ENCODE peak calls at places on chromosome 10, in five cellular contexts. One of them, this sample, is unnamed.

GRCh38 chr10:20624642-20625041 is 272.5 kb downstream of the NEBL start:
- DNase-seq in cardiac fibroblast: peak; percentile 17
- DNase-seq in neural progenitor cell: no peak
- DNase-seq in transverse colon: peak; percentile 13
- DNase-seq in endothelial cell: no peak
- DNase-seq in this sample: no peak

GRCh38 chr10:68880181-68880580 is 20.9 kb upstream of the DDX50 start:
- DNase-seq in cardiac fibroblast: no peak
- DNase-seq in neural progenitor cell: no peak
- DNase-seq in transverse colon: no peak
- DNase-seq in endothelial cell: no peak
- DNase-seq in this sample: no peak

GRCh38 chr10:5447611-5448071 is 35.3 kb downstream of the NET1 start:
- DNase-seq in cardiac fibroblast: no peak
- DNase-seq in neural progenitor cell: peak; percentile 33
- DNase-seq in transverse colon: no peak
- DNase-seq in endothelial cell: no peak
- DNase-seq in this sample: no peak

GRCh38 chr10:128963246-128964099 is 503.6 kb upstream of the MGMT start:
- DNase-seq in cardiac fibroblast: no peak
- DNase-seq in neural progenitor cell: no peak
- DNase-seq in transverse colon: no peak
- DNase-seq in endothelial cell: no peak
- DNase-seq in this sample: no peak

GRCh38 chr10:110802551-110803238 is 69.0 kb upstream of the PDCD4 start:
- DNase-seq in cardiac fibroblast: peak; percentile 75
- DNase-seq in neural progenitor cell: no peak
- DNase-seq in transverse colon: peak; percentile 75
- DNase-seq in endothelial cell: no peak
- DNase-seq in this sample: no peak

GRCh38 chr10:132654121-132654571 is 116.6 kb downstream of the INPP5A start:
- DNase-seq in cardiac fibroblast: no peak
- DNase-seq in neural progenitor cell: no peak
- DNase-seq in transverse colon: no peak
- DNase-seq in endothelial cell: no peak
- DNase-seq in this sample: no peak

GRCh38 chr10:60185426-60185825 is 204.2 kb downstream of the ANK3 start:
- DNase-seq in cardiac fibroblast: peak; percentile 20
- DNase-seq in neural progenitor cell: no peak
- DNase-seq in transverse colon: no peak
- DNase-seq in endothelial cell: no peak
- DNase-seq in this sample: no peak

GRCh38 chr10:13615650-13616049 is 28.9 kb downstream of the PRPF18 start:
- DNase-seq in cardiac fibroblast: no peak
- DNase-seq in neural progenitor cell: peak; percentile 48
- DNase-seq in transverse colon: no peak
- DNase-seq in endothelial cell: peak; percentile 23
- DNase-seq in this sample: no peak

GRCh38 chr10:128113026-128113425 is 13.2 kb downstream of the MKI67 start:
- DNase-seq in cardiac fibroblast: no peak
- DNase-seq in neural progenitor cell: no peak
- DNase-seq in transverse colon: no peak
- DNase-seq in endothelial cell: peak; percentile 19
- DNase-seq in this sample: no peak

GRCh38 chr10:53534428-53534827 is 761.8 kb upstream of the MBL2 start:
- DNase-seq in cardiac fibroblast: no peak
- DNase-seq in neural progenitor cell: no peak
- DNase-seq in transverse colon: no peak
- DNase-seq in endothelial cell: no peak
- DNase-seq in this sample: no peak

DNA sequence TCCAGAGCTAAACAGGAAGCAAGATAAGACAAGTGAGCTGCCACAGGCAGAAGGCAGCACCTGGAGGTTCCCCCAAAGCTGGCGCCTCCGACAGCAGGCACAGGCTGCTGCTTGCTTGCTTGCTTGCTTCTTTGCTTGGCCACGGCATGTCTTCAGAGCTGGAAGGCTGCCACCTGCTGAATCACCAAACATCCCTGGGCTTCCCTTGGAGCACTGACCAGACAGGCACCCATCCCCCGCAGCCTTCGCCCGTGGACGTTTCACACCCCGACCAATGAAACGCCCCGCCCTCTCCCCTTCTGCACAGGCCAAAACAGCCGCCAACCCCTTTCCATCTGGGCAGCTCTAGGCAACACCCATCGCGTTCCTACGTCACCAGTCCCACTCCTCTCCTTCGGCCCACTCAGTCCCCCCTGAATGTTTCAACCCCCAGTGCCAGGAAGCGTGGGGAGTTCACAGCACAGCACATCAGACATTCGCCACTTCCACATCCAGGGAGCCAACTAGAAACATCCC is 1.7 kb downstream of the SGMS1 start:
- DNase-seq in cardiac fibroblast: peak; percentile 98
- DNase-seq in neural progenitor cell: peak; percentile 66
- DNase-seq in transverse colon: peak; percentile 95
- DNase-seq in endothelial cell: peak; percentile 43
- DNase-seq in this sample: peak; percentile 87
- TF ChIP-seq CTCF in cardiac fibroblast: no peak
- TF ChIP-seq CTCF in neural progenitor cell: peak; percentile 3
- TF ChIP-seq CTCF in transverse colon: no peak
- TF ChIP-seq CTCF in endothelial cell: no peak
- TF ChIP-seq CTCF in this sample: no peak

GRCh38 chr10:78071140-78071856 is 37.6 kb downstream of the RPS24 start:
- DNase-seq in cardiac fibroblast: no peak
- DNase-seq in neural progenitor cell: no peak
- DNase-seq in transverse colon: no peak
- DNase-seq in endothelial cell: no peak
- DNase-seq in this sample: no peak

GRCh38 chr10:78070726-78071125 is 37.1 kb downstream of the RPS24 start:
- DNase-seq in cardiac fibroblast: no peak
- DNase-seq in neural progenitor cell: no peak
- DNase-seq in transverse colon: no peak
- DNase-seq in endothelial cell: no peak
- DNase-seq in this sample: no peak

GRCh38 chr10:78071857-78072179 is 38.2 kb downstream of the RPS24 start:
- DNase-seq in cardiac fibroblast: no peak
- DNase-seq in neural progenitor cell: no peak
- DNase-seq in transverse colon: no peak
- DNase-seq in endothelial cell: no peak
- DNase-seq in this sample: no peak

GRCh38 chr10:78066728-78067430 is 33.2 kb downstream of the RPS24 start:
- DNase-seq in cardiac fibroblast: no peak
- DNase-seq in neural progenitor cell: no peak
- DNase-seq in transverse colon: no peak
- DNase-seq in endothelial cell: no peak
- DNase-seq in this sample: no peak

GRCh38 chr10:78069151-78069550 is 35.5 kb downstream of the RPS24 start:
- DNase-seq in cardiac fibroblast: no peak
- DNase-seq in neural progenitor cell: no peak
- DNase-seq in transverse colon: no peak
- DNase-seq in endothelial cell: no peak
- DNase-seq in this sample: no peak
- TF ChIP-seq CTCF in cardiac fibroblast: no peak
- TF ChIP-seq CTCF in neural progenitor cell: no peak
- TF ChIP-seq CTCF in transverse colon: no peak
- TF ChIP-seq CTCF in endothelial cell: no peak
- TF ChIP-seq CTCF in this sample: no peak

DNA sequence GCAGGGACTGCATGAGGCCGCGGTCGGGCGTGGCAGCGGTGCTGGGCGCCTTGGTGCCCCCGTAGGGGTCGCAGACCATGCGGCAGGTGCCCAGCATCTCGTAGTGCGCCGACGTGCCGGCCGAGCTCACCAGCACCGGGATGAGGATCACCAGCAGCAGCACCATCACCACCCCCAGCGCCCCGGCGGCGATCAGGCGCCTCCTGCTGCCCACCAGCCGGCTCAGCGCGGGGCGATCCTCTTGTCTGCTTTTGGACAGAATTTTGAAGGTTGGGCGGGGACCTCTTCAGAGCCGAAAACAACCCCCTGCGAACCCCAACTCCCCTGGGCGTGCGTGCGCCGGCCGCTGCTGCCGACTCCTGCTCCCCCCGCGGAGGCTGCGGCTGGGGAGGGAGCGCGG is 779 bp downstream of the C1QL3 start:
- DNase-seq in cardiac fibroblast: peak; percentile 33
- DNase-seq in neural progenitor cell: peak; percentile 67
- DNase-seq in transverse colon: no peak
- DNase-seq in endothelial cell: peak; percentile 54
- DNase-seq in this sample: no peak
- TF ChIP-seq CTCF in cardiac fibroblast: peak; percentile 47
- TF ChIP-seq CTCF in neural progenitor cell: peak; percentile 45
- TF ChIP-seq CTCF in transverse colon: no peak
- TF ChIP-seq CTCF in endothelial cell: no peak
- TF ChIP-seq CTCF in this sample: no peak

GRCh38 chr10:88401671-88402347 is 181.3 kb downstream of the RNLS start:
- DNase-seq in cardiac fibroblast: peak; percentile 56
- DNase-seq in neural progenitor cell: no peak
- DNase-seq in transverse colon: no peak
- DNase-seq in endothelial cell: no peak
- DNase-seq in this sample: no peak
- TF ChIP-seq CTCF in cardiac fibroblast: peak; percentile 37
- TF ChIP-seq CTCF in neural progenitor cell: peak; percentile 18
- TF ChIP-seq CTCF in transverse colon: peak; percentile 12
- TF ChIP-seq CTCF in endothelial cell: no peak
- TF ChIP-seq CTCF in this sample: no peak

GRCh38 chr10:94673614-94674321 is 9.8 kb upstream of the CYP2C18 start:
- DNase-seq in cardiac fibroblast: no peak
- DNase-seq in neural progenitor cell: no peak
- DNase-seq in transverse colon: no peak
- DNase-seq in endothelial cell: no peak
- DNase-seq in this sample: no peak

GRCh38 chr10:94680544-94680943 is 3.0 kb upstream of the CYP2C18 start:
- DNase-seq in cardiac fibroblast: no peak
- DNase-seq in neural progenitor cell: no peak
- DNase-seq in transverse colon: no peak
- DNase-seq in endothelial cell: no peak
- DNase-seq in this sample: no peak

GRCh38 chr10:94678475-94678874 is 5.1 kb upstream of the CYP2C18 start:
- DNase-seq in cardiac fibroblast: no peak
- DNase-seq in neural progenitor cell: no peak
- DNase-seq in transverse colon: no peak
- DNase-seq in endothelial cell: no peak
- DNase-seq in this sample: no peak

GRCh38 chr10:94683214-94684054 is at the start of gene CYP2C18:
- DNase-seq in cardiac fibroblast: no peak
- DNase-seq in neural progenitor cell: peak; percentile 21
- DNase-seq in transverse colon: no peak
- DNase-seq in endothelial cell: no peak
- DNase-seq in this sample: no peak

GRCh38 chr10:94677691-94678090 is 5.8 kb upstream of the CYP2C18 start:
- DNase-seq in cardiac fibroblast: no peak
- DNase-seq in neural progenitor cell: peak; percentile 25
- DNase-seq in transverse colon: peak; percentile 50
- DNase-seq in endothelial cell: no peak
- DNase-seq in this sample: no peak
- TF ChIP-seq CTCF in cardiac fibroblast: peak; percentile 9
- TF ChIP-seq CTCF in neural progenitor cell: peak; percentile 37
- TF ChIP-seq CTCF in transverse colon: peak; percentile 34
- TF ChIP-seq CTCF in endothelial cell: peak; percentile 21
- TF ChIP-seq CTCF in this sample: no peak

GRCh38 chr10:16890691-16891090 is 73.5 kb upstream of the RSU1 start:
- DNase-seq in cardiac fibroblast: no peak
- DNase-seq in neural progenitor cell: no peak
- DNase-seq in transverse colon: no peak
- DNase-seq in endothelial cell: no peak
- DNase-seq in this sample: no peak

GRCh38 chr10:16887565-16887964 is 70.3 kb upstream of the RSU1 start:
- DNase-seq in cardiac fibroblast: peak; percentile 91
- DNase-seq in neural progenitor cell: no peak
- DNase-seq in transverse colon: no peak
- DNase-seq in endothelial cell: no peak
- DNase-seq in this sample: no peak

GRCh38 chr10:16894834-16895233 is 77.6 kb upstream of the RSU1 start:
- DNase-seq in cardiac fibroblast: peak; percentile 28
- DNase-seq in neural progenitor cell: no peak
- DNase-seq in transverse colon: no peak
- DNase-seq in endothelial cell: no peak
- DNase-seq in this sample: no peak

GRCh38 chr10:16893664-16894063 is 76.4 kb upstream of the RSU1 start:
- DNase-seq in cardiac fibroblast: no peak
- DNase-seq in neural progenitor cell: no peak
- DNase-seq in transverse colon: no peak
- DNase-seq in endothelial cell: no peak
- DNase-seq in this sample: no peak

GRCh38 chr10:16891375-16892313 is 74.4 kb upstream of the RSU1 start:
- DNase-seq in cardiac fibroblast: peak; percentile 76
- DNase-seq in neural progenitor cell: peak; percentile 86
- DNase-seq in transverse colon: peak; percentile 47
- DNase-seq in endothelial cell: peak; percentile 64
- DNase-seq in this sample: no peak
- TF ChIP-seq CTCF in cardiac fibroblast: peak; percentile 49
- TF ChIP-seq CTCF in neural progenitor cell: peak; percentile 84
- TF ChIP-seq CTCF in transverse colon: peak; percentile 27
- TF ChIP-seq CTCF in endothelial cell: peak; percentile 24
- TF ChIP-seq CTCF in this sample: peak; percentile 48

DNA sequence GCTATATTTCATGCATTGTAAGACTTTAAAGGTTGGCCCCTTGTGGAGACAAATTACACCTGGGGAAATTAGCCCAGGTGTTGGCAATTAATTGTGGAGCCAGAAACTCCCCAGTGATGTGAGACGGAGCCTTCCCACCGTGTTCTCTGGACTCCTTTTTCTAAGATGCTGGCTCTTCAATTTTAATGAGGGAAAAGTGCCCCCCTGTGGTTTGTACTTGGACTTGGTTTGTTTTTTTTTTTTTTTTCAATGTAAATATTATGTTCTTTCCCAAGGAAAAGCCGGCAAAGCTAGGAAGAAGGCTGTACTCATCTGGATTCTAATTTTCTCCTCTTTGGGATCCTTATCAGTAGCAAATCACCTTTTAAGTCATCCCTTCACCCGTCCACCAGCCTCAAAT is 20.2 kb upstream of the ST8SIA6 start:
- DNase-seq in cardiac fibroblast: peak; percentile 48
- DNase-seq in neural progenitor cell: no peak
- DNase-seq in transverse colon: no peak
- DNase-seq in endothelial cell: no peak
- DNase-seq in this sample: no peak
- TF ChIP-seq CTCF in cardiac fibroblast: peak; percentile 23
- TF ChIP-seq CTCF in neural progenitor cell: no peak
- TF ChIP-seq CTCF in transverse colon: no peak
- TF ChIP-seq CTCF in endothelial cell: no peak
- TF ChIP-seq CTCF in this sample: no peak

GRCh38 chr10:101566333-101567164 is 21.5 kb downstream of the POLL start:
- DNase-seq in cardiac fibroblast: no peak
- DNase-seq in neural progenitor cell: peak; percentile 78
- DNase-seq in transverse colon: no peak
- DNase-seq in endothelial cell: peak; percentile 49
- DNase-seq in this sample: no peak
- TF ChIP-seq CTCF in cardiac fibroblast: peak; percentile 4
- TF ChIP-seq CTCF in neural progenitor cell: no peak
- TF ChIP-seq CTCF in transverse colon: no peak
- TF ChIP-seq CTCF in endothelial cell: no peak
- TF ChIP-seq CTCF in this sample: no peak